ENCODE peak calls at places on chromosomes 3 and 15, in six cellular contexts. V, F, M, S, P and R are unnamed samples.

GRCh38 chr15:56940388-56940787 is 21.9 kb downstream of the TCF12 start:
- DNase-seq in P (no peak), M (no peak), V (no peak), F (no peak), S (no peak), R (no peak)

GRCh38 chr3:37974121-37974927 is 16.3 kb upstream of the VILL start:
- DNase-seq in S (peak; percentile 66), V (peak; percentile 29), F (peak; percentile 55), P (no peak), M (no peak), R (peak; percentile 80)

GRCh38 chr3:150497956-150498355 is 48.3 kb downstream of the SERP1 start:
- DNase-seq in S (no peak), P (no peak), M (no peak), F (no peak), V (no peak), R (no peak)

GRCh38 chr3:3071136-3071535 is 39.0 kb downstream of the IL5RA start:
- DNase-seq in F (no peak), S (no peak), V (no peak), M (no peak), P (no peak), R (no peak)

GRCh38 chr3:20648294-20648693 is 462.3 kb upstream of the SGO1 start:
- DNase-seq in V (no peak), F (no peak), S (no peak), P (no peak), M (no peak), R (no peak)

GRCh38 chr3:47954562-47954961 is 61.7 kb downstream of the MAP4 start:
- DNase-seq in M (no peak), F (no peak), P (no peak), S (no peak), V (no peak), R (no peak)

GRCh38 chr15:49423021-49423420 is at the start of gene FGF7:
- DNase-seq in F (peak; percentile 9), S (no peak), P (no peak), V (no peak), M (no peak), R (no peak)

GRCh38 chr15:28885630-28886430 is at the start of gene APBA2:
- DNase-seq in M (no peak), F (no peak), V (no peak), S (peak; percentile 67), P (no peak), R (peak; percentile 2)

GRCh38 chr3:36679384-36680200 is 84.8 kb downstream of the DCLK3 start:
- DNase-seq in M (no peak), V (no peak), P (no peak), S (no peak), F (no peak), R (no peak)

GRCh38 chr3:189305412-189305811 is 133.6 kb downstream of the TPRG1 start:
- DNase-seq in F (no peak), V (no peak), S (no peak), P (no peak), M (no peak), R (no peak)

GRCh38 chr3:100042577-100042981 is 71.7 kb downstream of the FILIP1L start:
- DNase-seq in F (no peak), S (no peak), V (no peak), M (no peak), P (no peak), R (no peak)

GRCh38 chr3:194632211-194632982 is 822 bp downstream of the TMEM44 start:
- DNase-seq in S (no peak), V (no peak), P (no peak), F (peak; percentile 34), M (peak; percentile 52), R (no peak)

GRCh38 chr15:74396445-74397238 is 29.2 kb upstream of the CYP11A1 start:
- DNase-seq in V (peak; percentile 19), P (no peak), M (no peak), S (no peak), F (no peak), R (no peak)

GRCh38 chr3:159861369-159861987 is 127.2 kb upstream of the IL12A start:
- DNase-seq in S (no peak), F (no peak), P (no peak), M (no peak), V (no peak), R (no peak)

GRCh38 chr3:194572131-194572789 is 61.0 kb downstream of the TMEM44 start:
- DNase-seq in S (no peak), V (no peak), P (peak; percentile 96), M (peak; percentile 94), F (peak; percentile 72), R (no peak)

GRCh38 chr3:9897408-9898372 is 5.0 kb upstream of the IL17RE start:
- DNase-seq in V (no peak), S (no peak), M (no peak), F (no peak), P (no peak), R (no peak)

GRCh38 chr15:78676424-78677110 is 35.6 kb upstream of the CHRNB4 start:
- DNase-seq in P (no peak), M (peak; percentile 12), F (no peak), S (no peak), V (no peak), R (no peak)

GRCh38 chr3:162437480-162437879 is 940.9 kb downstream of the OTOL1 start:
- DNase-seq in V (no peak), P (no peak), S (no peak), M (no peak), F (no peak), R (no peak)

GRCh38 chr3:4565806-4566501 is 72.8 kb downstream of the ITPR1 start:
- DNase-seq in S (no peak), V (no peak), M (no peak), F (no peak), P (no peak), R (no peak)

GRCh38 chr15:77059761-77060345 is 11.1 kb downstream of the TSPAN3 start:
- DNase-seq in M (no peak), S (no peak), V (no peak), F (no peak), P (no peak), R (no peak)

GRCh38 chr15:77599899-77600298 is 32.8 kb downstream of the LINGO1 start:
- DNase-seq in S (no peak), F (no peak), M (no peak), P (peak; percentile 84), V (peak; percentile 62), R (no peak)

GRCh38 chr3:196268270-196269163 is 19.0 kb downstream of the PCYT1A start:
- DNase-seq in V (no peak), F (no peak), P (peak; percentile 59), S (no peak), M (no peak), R (no peak)
- H3K27ac ChIP-seq in V (no peak overlapping the region), F (no peak overlapping the region), P (no peak overlapping the region), S (no peak overlapping the region), M (no peak overlapping the region), R (peak overlapping the region; percentile 18)

GRCh38 chr3:64149886-64150285 is 75.4 kb downstream of the PRICKLE2 start:
- DNase-seq in M (no peak), P (no peak), S (no peak), F (no peak), V (no peak), R (no peak)

GRCh38 chr3:64148955-64149653 is 76.2 kb downstream of the PRICKLE2 start:
- DNase-seq in V (no peak), F (no peak), S (no peak), P (no peak), M (no peak), R (no peak)

GRCh38 chr3:64151335-64151871 is 73.9 kb downstream of the PRICKLE2 start:
- DNase-seq in S (no peak), M (no peak), F (no peak), V (no peak), P (no peak), R (no peak)

GRCh38 chr3:64152100-64152499 is 73.2 kb downstream of the PRICKLE2 start:
- DNase-seq in S (no peak), F (no peak), M (no peak), P (no peak), V (peak; percentile 4), R (no peak)

GRCh38 chr3:64150527-64151238 is 74.6 kb downstream of the PRICKLE2 start:
- DNase-seq in V (no peak), F (peak; percentile 17), P (no peak), M (peak; percentile 84), S (no peak), R (no peak)
- H3K27ac ChIP-seq in V (no peak overlapping the region), F (peak overlapping the region; percentile 20), P (peak overlapping the region; percentile 69), M (peak overlapping the region; percentile 91), S (no peak overlapping the region), R (no peak overlapping the region)

DNA sequence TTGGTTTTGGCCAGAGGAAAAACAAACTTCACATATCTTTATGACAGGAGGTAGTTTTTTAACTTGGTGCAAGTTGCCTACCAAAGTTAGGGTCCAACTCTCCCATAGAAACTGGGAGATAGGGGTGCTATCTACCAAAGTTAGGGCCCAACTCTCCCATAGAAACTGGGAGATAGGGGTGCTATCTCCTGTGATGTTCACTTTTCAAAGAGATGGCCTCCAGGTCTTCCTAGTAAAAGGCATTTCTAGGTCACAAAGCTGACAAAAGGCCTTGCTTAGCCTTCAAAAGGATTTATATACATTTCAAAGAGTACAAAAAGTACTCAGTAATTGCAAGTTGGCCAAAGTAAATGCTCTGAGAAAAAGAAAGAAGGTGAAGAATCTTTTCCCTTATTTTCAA is 27.1 kb downstream of the IL1RAP start:
- DNase-seq in F (no peak), M (no peak), V (no peak), S (no peak), P (no peak), R (no peak)
- H3K27ac ChIP-seq in F (no peak overlapping the region), M (no peak overlapping the region), V (no peak overlapping the region), S (no peak overlapping the region), P (no peak overlapping the region), R (no peak overlapping the region)

DNA sequence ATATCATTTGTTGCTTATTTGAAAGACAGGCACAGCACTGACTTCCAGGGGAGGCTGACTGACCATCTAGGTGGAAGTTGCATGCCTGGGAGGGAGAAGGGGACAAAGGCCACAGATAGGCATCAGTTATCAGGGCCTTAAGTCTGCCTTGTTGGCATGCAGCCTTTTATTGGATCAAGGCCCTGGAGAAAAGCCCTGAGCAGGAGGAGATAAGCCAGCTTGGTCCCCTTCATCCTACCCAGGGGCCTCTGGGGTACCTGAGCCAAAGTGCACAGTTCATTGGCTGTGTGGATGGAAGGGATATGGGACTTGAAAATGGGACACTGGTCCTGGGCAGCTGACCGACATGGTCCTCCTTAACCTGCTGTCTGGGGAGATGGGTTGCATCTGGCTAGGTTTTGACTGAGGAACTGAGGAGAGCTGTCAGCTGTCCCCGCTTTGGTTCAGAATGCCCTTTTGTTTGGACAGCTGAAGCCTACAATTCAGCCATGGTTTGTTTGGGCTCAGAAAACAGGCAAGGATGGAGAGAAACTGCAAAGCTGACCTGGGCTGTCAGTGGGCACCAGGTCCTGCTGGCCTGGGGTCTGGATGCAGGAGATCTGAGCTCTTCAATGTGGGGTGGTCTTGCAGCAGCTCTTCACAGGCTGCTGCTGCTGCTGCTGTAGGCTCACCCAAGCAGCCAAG is 60.0 kb downstream of the FLNB start:
- DNase-seq in V (peak; percentile 31), M (no peak), S (no peak), F (no peak), P (no peak), R (no peak)
- H3K27ac ChIP-seq in V (peak overlapping the region; percentile 72), M (peak overlapping the region; percentile 69), S (no peak overlapping the region), F (no peak overlapping the region), P (no peak overlapping the region), R (no peak overlapping the region)

GRCh38 chr15:75694241-75695182 is 18.1 kb downstream of the CSPG4 start:
- DNase-seq in S (no peak), F (peak; percentile 83), V (peak; percentile 26), P (peak; percentile 91), M (peak; percentile 96), R (no peak)
- H3K27ac ChIP-seq in S (no peak overlapping the region), F (peak overlapping the region; percentile 82), V (no peak overlapping the region), P (peak overlapping the region; percentile 75), M (peak overlapping the region; percentile 95), R (no peak overlapping the region)

GRCh38 chr3:15632212-15632580 is 30.7 kb downstream of the BTD start:
- DNase-seq in P (no peak), V (no peak), F (no peak), S (no peak), M (no peak), R (no peak)
- H3K27ac ChIP-seq in P (no peak overlapping the region), V (peak overlapping the region; percentile 74), F (peak overlapping the region; percentile 95), S (no peak overlapping the region), M (no peak overlapping the region), R (no peak overlapping the region)